ENCODE peak calls at places on chromosomes 7 and 10, in eight cellular contexts. E is RPMI7951; B is cardiac muscle cell; T is activated CD8-positive, alpha-beta memory T cell treated with anti-CD3 and anti-CD28 coated beads for 24 hours; P is activated T-helper 9 cell treated with anti-CD3 and anti-CD28 coated beads, Interleukin-2, amount 50 U/mL, for 16 hours; F is caudate nucleus; C is activated naive CD8-positive, alpha-beta T cell treated with anti-CD3 and anti-CD28 coated beads for 36 hours; D is NCI-H1105 treated with DMSO at 0.1 percent for 48 hours. K is an unnamed sample.

GRCh38 chr7:14321947-14322346 is 332.5 kb upstream of the ETV1 start:
- DNase-seq in P (no peak), C (no peak), T (no peak), D (peak; percentile 93), F (no peak), E (no peak), B (no peak), K (no peak)

GRCh38 chr7:138077809-138078208 is 1.6 kb downstream of the AKR1D1 start:
- DNase-seq in D (no peak), T (no peak), B (no peak), E (no peak), F (no peak), C (no peak), P (no peak), K (no peak)

GRCh38 chr7:28729276-28729675 is 228.9 kb downstream of the TRIL start:
- DNase-seq in D (no peak), P (no peak), F (no peak), B (no peak), E (no peak), T (no peak), C (no peak), K (peak; percentile 68)

GRCh38 chr10:114374141-114374791 is 30.0 kb downstream of the AFAP1L2 start:
- DNase-seq in C (no peak), B (no peak), P (no peak), F (no peak), D (no peak), T (no peak), E (peak; percentile 92), K (no peak)

GRCh38 chr7:82359426-82359825 is 84.2 kb downstream of the CACNA2D1 start:
- DNase-seq in T (no peak), F (no peak), B (no peak), C (no peak), D (no peak), P (no peak), E (no peak), K (no peak)

GRCh38 chr10:36450385-36450784 is 675.0 kb upstream of the ANKRD30A start:
- DNase-seq in T (no peak), F (no peak), E (peak; percentile 82), C (no peak), D (no peak), B (peak; percentile 38), P (no peak), K (no peak)

GRCh38 chr10:117346574-117346973 is 28.7 kb downstream of the PDZD8 start:
- DNase-seq in E (no peak), C (no peak), T (no peak), D (no peak), F (no peak), P (no peak), B (no peak), K (no peak)

GRCh38 chr10:91758303-91759146 is 39.7 kb upstream of the TNKS2 start:
- DNase-seq in B (peak; percentile 70), C (no peak), P (no peak), F (no peak), D (peak; percentile 37), T (no peak), E (peak; percentile 54), K (peak; percentile 23)

GRCh38 chr10:125468273-125468672 is 214.7 kb downstream of the TEX36 start:
- DNase-seq in B (no peak), E (no peak), P (no peak), T (no peak), F (no peak), C (no peak), D (no peak), K (no peak)

K was measured in NCI-H226.